ENCODE peak calls at places on chromosomes 2 and 18, in ten cellular contexts. Y, L, S, E, K, R, W, P, T and Q are unnamed samples.

GRCh38 chr2:47205576-47206141 is 50.6 kb upstream of the STPG4 start:
- DNase-seq in Y (no peak), L (no peak), E (no peak), S (peak), R (no peak), T (no peak), P (no peak), W (no peak), K (peak), Q (peak)

GRCh38 chr2:134127496-134127895 is 126.4 kb upstream of the MGAT5 start:
- DNase-seq in T (no peak), R (no peak), W (no peak), K (no peak), Y (no peak), S (no peak), E (peak), P (peak), L (no peak), Q (no peak)

GRCh38 chr2:37619957-37620295 is 51.5 kb downstream of the CDC42EP3 start:
- DNase-seq in Y (no peak), E (no peak), L (no peak), K (no peak), W (no peak), T (no peak), R (no peak), P (no peak), S (no peak), Q (no peak)

GRCh38 chr2:120503793-120504571 is 158.0 kb downstream of the INHBB start:
- DNase-seq in P (no peak), T (no peak), L (no peak), W (peak), E (no peak), R (no peak), S (peak), K (no peak), Y (no peak), Q (no peak)

GRCh38 chr2:7262608-7263228 is 345.5 kb downstream of the RNF144A start:
- DNase-seq in K (no peak), W (no peak), L (no peak), R (no peak), T (no peak), Y (no peak), P (no peak), S (no peak), E (no peak), Q (no peak)

GRCh38 chr2:102130651-102130991 is 11.9 kb upstream of the IL1R1 start:
- DNase-seq in P (no peak), S (peak), W (no peak), T (no peak), K (no peak), L (no peak), Y (no peak), E (no peak), R (no peak), Q (no peak)

GRCh38 chr2:64104944-64105343 is 39.3 kb downstream of the PELI1 start:
- DNase-seq in L (no peak), K (no peak), R (no peak), P (no peak), T (no peak), S (no peak), E (no peak), W (peak), Y (no peak), Q (no peak)

GRCh38 chr2:44825702-44826101 is 115.8 kb upstream of the SIX3 start:
- DNase-seq in S (no peak), W (no peak), R (no peak), E (no peak), T (no peak), Y (no peak), K (no peak), P (no peak), L (no peak), Q (no peak)

GRCh38 chr2:192126426-192126825 is 68.3 kb downstream of the TMEFF2 start:
- DNase-seq in L (no peak), P (no peak), R (no peak), W (peak), S (no peak), T (no peak), E (no peak), K (no peak), Y (no peak), Q (no peak)

GRCh38 chr2:207812058-207812857 is 42.6 kb upstream of the FZD5 start:
- DNase-seq in T (no peak), S (no peak), P (no peak), W (no peak), L (no peak), E (no peak), K (no peak), R (no peak), Y (no peak), Q (no peak)

GRCh38 chr2:88680266-88680902 is 11.1 kb upstream of the RPIA start:
- DNase-seq in W (no peak), R (no peak), K (no peak), L (no peak), S (no peak), P (no peak), Y (no peak), E (no peak), T (no peak), Q (no peak)

GRCh38 chr2:125456851-125457250 is 1199.1 kb upstream of the GYPC start:
- DNase-seq in S (no peak), L (no peak), W (no peak), P (no peak), Y (no peak), T (no peak), K (no peak), E (no peak), R (no peak), Q (no peak)

GRCh38 chr2:132876745-132877391 is 206.9 kb upstream of the LYPD1 start:
- DNase-seq in W (no peak), S (no peak), R (no peak), L (no peak), T (no peak), Y (no peak), E (no peak), K (no peak), P (no peak), Q (no peak)

GRCh38 chr2:102770506-102770905 is 8.7 kb downstream of the TMEM182 start:
- DNase-seq in T (no peak), K (no peak), E (no peak), R (peak), L (no peak), Y (no peak), S (no peak), P (no peak), W (no peak), Q (peak)

GRCh38 chr18:71136487-71136886 is 847.6 kb downstream of the SOCS6 start:
- DNase-seq in P (no peak), W (no peak), Y (no peak), E (no peak), T (no peak), R (no peak), S (no peak), K (no peak), L (no peak), Q (no peak)

GRCh38 chr2:240622631-240623235 is 2.5 kb upstream of the GPR35 start:
- DNase-seq in R (no peak), L (no peak), K (no peak), S (no peak), W (no peak), E (no peak), T (no peak), P (no peak), Y (no peak), Q (peak)

GRCh38 chr18:78875268-78875997 is 104.2 kb upstream of the SALL3 start:
- DNase-seq in L (no peak), P (peak), R (no peak), S (peak), E (peak), K (no peak), T (no peak), W (no peak), Y (peak), Q (peak)

GRCh38 chr2:58939388-58939787 is 698.3 kb upstream of the FANCL start:
- DNase-seq in L (peak), W (peak), E (no peak), S (peak), K (no peak), R (peak), P (no peak), T (no peak), Y (no peak), Q (peak)

GRCh38 chr2:20093263-20094141 is 42.1 kb upstream of the LAPTM4A start:
- DNase-seq in S (peak), T (no peak), L (peak), P (no peak), W (peak), K (peak), E (no peak), Y (no peak), R (peak), Q (peak)

GRCh38 chr18:70453058-70453775 is 164.4 kb downstream of the SOCS6 start:
- DNase-seq in R (no peak), W (no peak), P (no peak), S (peak), T (no peak), Y (no peak), K (no peak), L (no peak), E (no peak), Q (peak)

GRCh38 chr2:201261911-201262310 is 1.6 kb downstream of the CASP8 start:
- DNase-seq in E (no peak), K (no peak), P (no peak), T (no peak), S (no peak), W (no peak), R (no peak), Y (no peak), L (no peak), Q (no peak)

GRCh38 chr2:70085711-70086277 is 1.5 kb upstream of the PCBP1 start:
- DNase-seq in S (peak), T (no peak), W (no peak), P (no peak), K (no peak), Y (no peak), L (no peak), R (no peak), E (no peak), Q (no peak)

GRCh38 chr2:183536714-183537113 is 412.5 kb downstream of the NUP35 start:
- DNase-seq in Y (no peak), S (no peak), P (no peak), W (no peak), E (no peak), L (no peak), R (no peak), K (no peak), T (no peak), Q (no peak)

GRCh38 chr2:16948073-16948472 is 282.4 kb upstream of the CYRIA start:
- DNase-seq in P (no peak), L (no peak), T (no peak), W (no peak), Y (no peak), S (no peak), E (no peak), R (no peak), K (no peak), Q (no peak)

GRCh38 chr2:234099266-234099665 is 48.8 kb downstream of the SPP2 start:
- DNase-seq in T (no peak), S (no peak), P (peak), R (no peak), Y (no peak), W (no peak), K (no peak), L (no peak), E (no peak), Q (no peak)

GRCh38 chr18:51561821-51562220 is 364.3 kb upstream of the MEX3C start:
- DNase-seq in W (no peak), K (no peak), T (no peak), E (no peak), Y (no peak), P (no peak), R (no peak), L (no peak), S (peak), Q (no peak)

GRCh38 chr2:214575030-214575949 is 164.4 kb downstream of the VWC2L start:
- DNase-seq in K (no peak), Y (no peak), L (no peak), S (no peak), E (no peak), R (no peak), P (no peak), T (no peak), W (no peak), Q (no peak)

GRCh38 chr2:121837596-121837995 is 82.1 kb downstream of the TSN start:
- DNase-seq in P (no peak), L (no peak), R (no peak), E (no peak), Y (no peak), S (no peak), K (no peak), W (no peak), T (no peak), Q (no peak)

GRCh38 chr18:45940724-45941123 is 26.4 kb downstream of the EPG5 start:
- DNase-seq in E (no peak), Y (no peak), T (no peak), W (peak), K (no peak), R (no peak), L (no peak), S (no peak), P (no peak), Q (no peak)

GRCh38 chr18:28657836-28658410 is 481.0 kb upstream of the CDH2 start:
- DNase-seq in W (peak), R (no peak), L (no peak), P (no peak), K (no peak), T (peak), Y (no peak), E (no peak), S (peak), Q (peak)

GRCh38 chr2:80164375-80164774 is 140.2 kb downstream of the LRRTM1 start:
- DNase-seq in P (no peak), E (no peak), K (no peak), T (no peak), S (no peak), L (no peak), Y (no peak), R (no peak), W (no peak), Q (no peak)

GRCh38 chr2:73334620-73335019 is 41.3 kb upstream of the EGR4 start:
- DNase-seq in P (no peak), W (no peak), R (no peak), Y (no peak), L (no peak), E (no peak), T (no peak), K (no peak), S (no peak), Q (no peak)
- TF ChIP-seq CTCF in P (no peak), W (no peak), R (no peak), Y (no peak), L (no peak), E (no peak), T (no peak), K (no peak), S (no peak), Q (no peak)

DNA sequence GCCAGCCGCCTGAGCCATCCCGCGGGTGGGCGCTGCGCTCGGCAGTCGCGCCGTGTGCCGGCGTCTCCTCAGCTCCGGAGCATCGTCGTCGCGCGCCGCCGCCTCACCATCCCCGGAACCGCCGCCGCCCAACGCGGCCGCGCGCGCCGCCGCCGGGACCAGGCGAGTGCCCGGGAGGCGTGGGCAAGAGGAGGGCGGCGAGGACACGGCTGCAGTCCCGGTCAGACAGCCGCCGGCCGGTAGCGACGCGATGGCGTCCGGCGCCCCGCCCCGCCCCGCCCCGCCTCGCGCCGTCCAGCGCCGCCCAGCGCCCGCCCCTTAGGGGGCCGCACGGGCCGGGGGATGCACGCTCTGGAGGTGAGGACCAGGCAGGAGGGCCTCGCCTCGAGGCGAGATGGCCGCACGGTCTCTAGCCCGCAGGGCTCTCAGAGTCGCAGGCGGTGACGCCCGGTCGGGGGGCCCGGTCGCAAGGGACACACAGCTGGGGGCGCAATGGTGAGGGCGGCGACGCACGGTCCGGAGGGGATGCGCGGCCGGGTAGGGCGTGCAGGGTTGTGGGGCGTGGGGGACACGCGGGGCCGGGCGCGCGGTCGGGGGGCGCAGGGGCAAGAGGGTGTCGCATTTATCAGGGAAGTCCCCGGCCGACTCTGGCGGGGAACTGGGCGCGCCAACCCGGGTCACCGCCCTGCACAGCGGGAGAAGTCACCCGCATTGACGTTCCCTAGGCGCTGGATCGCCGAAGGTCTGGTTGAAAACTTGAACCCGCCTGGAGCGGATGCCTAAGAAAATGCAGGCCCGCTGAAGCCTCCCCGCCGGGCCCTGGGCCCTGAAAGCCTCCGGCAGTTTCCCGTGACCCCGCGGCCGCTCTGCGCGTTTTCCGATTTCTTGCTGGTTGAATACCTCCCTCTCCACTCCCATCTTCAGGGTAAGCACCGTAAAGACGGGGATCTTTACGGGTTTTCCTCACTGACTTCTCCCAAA is at the start of gene SPIRE1:
- DNase-seq in Y (no peak), W (peak), P (peak), L (no peak), E (peak), R (no peak), S (peak), K (peak), T (no peak), Q (peak)
- TF ChIP-seq CTCF in Y (no peak), W (no peak), P (no peak), L (no peak), E (no peak), R (no peak), S (no peak), K (no peak), T (peak), Q (peak)

DNA sequence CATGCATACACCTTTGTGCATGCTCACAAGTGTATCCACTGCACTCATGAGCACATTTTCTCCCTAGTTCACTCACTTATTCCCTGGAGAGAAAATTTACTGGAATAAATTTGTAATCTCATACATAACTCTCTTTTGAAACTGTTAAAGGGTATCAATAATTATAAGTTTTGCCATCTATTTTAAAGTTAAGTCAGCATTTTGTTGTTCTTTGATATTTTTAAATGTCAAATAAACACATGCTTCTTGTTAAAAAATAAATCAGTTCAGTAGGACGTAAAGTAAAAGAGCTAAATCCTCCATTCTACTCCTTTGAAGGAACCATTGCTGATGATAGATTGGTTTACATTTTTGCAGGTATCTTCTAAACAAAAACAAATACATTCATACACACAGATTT is 522.1 kb downstream of the NR4A2 start:
- DNase-seq in T (no peak), P (no peak), E (no peak), K (no peak), W (no peak), L (no peak), Y (no peak), S (no peak), R (no peak), Q (no peak)
- TF ChIP-seq CTCF in T (no peak), P (no peak), E (no peak), K (no peak), W (no peak), L (no peak), Y (no peak), S (no peak), R (no peak), Q (no peak)

GRCh38 chr2:119234021-119235019 is 10.7 kb downstream of the STEAP3 start:
- DNase-seq in E (no peak), L (no peak), Y (no peak), T (no peak), P (no peak), S (peak), W (peak), R (no peak), K (no peak), Q (peak)
- TF ChIP-seq CTCF in E (no peak), L (peak), Y (no peak), T (peak), P (peak), S (peak), W (peak), R (peak), K (no peak), Q (peak)

DNA sequence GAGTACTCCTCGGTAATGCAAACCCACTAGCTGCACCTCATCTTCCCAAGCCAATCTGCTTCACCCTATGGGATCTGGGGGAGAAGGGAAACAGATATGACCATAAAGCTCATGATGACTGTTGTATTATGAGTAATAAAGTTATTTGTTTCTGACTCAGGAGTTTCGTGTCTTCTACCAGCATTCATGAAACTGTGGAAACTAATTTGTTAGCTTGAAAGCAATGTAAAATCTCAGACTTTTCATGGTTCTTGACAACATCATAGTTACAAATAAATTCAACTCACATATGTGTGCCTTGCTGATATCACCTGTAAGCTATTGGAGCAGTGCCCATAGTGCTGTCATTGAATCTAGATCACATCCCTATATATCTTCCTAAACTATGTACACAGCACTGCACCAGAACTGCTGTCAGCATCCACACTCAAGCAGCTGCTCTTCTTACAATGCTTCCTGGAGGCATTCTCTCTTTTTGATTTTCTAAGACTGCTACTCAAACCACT is 135.6 kb upstream of the KYNU start:
- DNase-seq in E (peak), K (no peak), L (no peak), T (no peak), W (peak), Y (no peak), R (no peak), P (no peak), S (no peak), Q (no peak)
- TF ChIP-seq CTCF in E (no peak), K (no peak), L (no peak), T (no peak), W (no peak), Y (no peak), R (no peak), P (no peak), S (no peak), Q (no peak)

DNA sequence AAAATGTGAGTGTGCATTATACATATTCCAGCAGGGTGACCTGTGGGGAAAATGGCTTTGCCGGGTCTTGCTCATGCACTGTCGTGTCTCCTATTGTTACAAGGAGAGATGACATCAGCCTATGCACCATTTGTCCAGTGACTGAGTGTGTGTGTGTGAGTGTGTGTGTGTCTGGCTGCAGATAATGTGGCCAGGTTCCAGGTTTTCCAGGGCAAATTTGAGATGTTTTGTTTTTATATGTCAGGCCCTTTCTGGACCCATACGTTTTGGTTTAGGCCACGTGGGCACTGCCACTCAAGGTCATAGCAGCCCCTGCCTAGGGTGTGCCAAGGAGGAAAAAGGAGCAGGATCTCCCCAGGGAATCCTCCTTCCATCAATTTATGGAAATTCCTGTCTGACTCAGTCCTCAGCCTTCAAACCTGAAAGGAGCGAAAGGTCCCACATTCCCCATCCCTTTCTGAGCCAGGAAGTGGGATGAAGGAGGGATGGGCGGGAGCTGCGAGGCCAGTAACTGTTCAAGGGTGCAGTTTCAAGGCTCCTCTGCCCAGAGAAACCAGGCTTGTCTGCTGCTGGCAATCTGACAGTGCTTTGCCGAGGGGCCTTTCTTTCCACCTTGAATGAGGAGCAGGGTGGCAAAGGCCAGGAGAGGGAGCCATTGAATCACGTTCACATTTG is 93.0 kb upstream of the SMAD2 start:
- DNase-seq in E (peak), K (peak), S (peak), P (peak), W (peak), T (no peak), Y (no peak), R (no peak), L (no peak), Q (peak)
- TF ChIP-seq CTCF in E (no peak), K (peak), S (peak), P (no peak), W (peak), T (peak), Y (peak), R (peak), L (peak), Q (peak)